ENCODE peak calls at places on chromosomes 12 and 14, in five cellular contexts. L is brain microvascular endothelial cell, D is iris pigment epithelial cell, W is sciatic nerve, B is neuronal stem cell. H is an unnamed sample.

GRCh38 chr12:52969828-52970569 is 21.1 kb downstream of the KRT18 start:
- DNase-seq in L (no peak), D (no peak), W (no peak), B (no peak), H (no peak)

GRCh38 chr12:4116251-4117111 is 157.1 kb upstream of the CCND2 start:
- DNase-seq in L (peak), D (peak), W (no peak), B (no peak), H (peak)

GRCh38 chr12:100249936-100250335 is 16.9 kb downstream of the DEPDC4 start:
- DNase-seq in L (no peak), D (no peak), W (no peak), B (no peak), H (no peak)

GRCh38 chr12:82650627-82651337 is 35.9 kb upstream of the TMTC2 start:
- DNase-seq in L (peak), D (peak), W (no peak), B (no peak), H (no peak)

GRCh38 chr14:38982837-38983236 is 120.2 kb downstream of the SEC23A start:
- DNase-seq in L (no peak), D (no peak), W (no peak), B (no peak), H (no peak)

GRCh38 chr12:4272014-4272975 is 1.3 kb upstream of the CCND2 start:
- DNase-seq in L (peak), D (peak), W (peak), B (peak), H (peak)

GRCh38 chr12:91704446-91704845 is 441.2 kb downstream of the BTG1 start:
- DNase-seq in L (peak), D (peak), W (no peak), B (no peak), H (no peak)

GRCh38 chr14:34981743-34982420 is 910 bp upstream of the SRP54 start:
- DNase-seq in L (peak), D (peak), W (no peak), B (no peak), H (no peak)

GRCh38 chr14:54325766-54326165 is 71.0 kb upstream of the CDKN3 start:
- DNase-seq in L (no peak), D (no peak), W (no peak), B (no peak), H (no peak)

GRCh38 chr14:61406198-61406597 is 84.8 kb downstream of the PRKCH start:
- DNase-seq in L (no peak), D (no peak), W (no peak), B (peak), H (no peak)

GRCh38 chr14:83463500-83464098 is 1929.9 kb upstream of the SEL1L start:
- DNase-seq in L (peak), D (peak), W (no peak), B (peak), H (no peak)

GRCh38 chr14:104708606-104709268 is 15.3 kb upstream of the ADSS1 start:
- DNase-seq in L (peak), D (peak), W (peak), B (peak), H (peak)

GRCh38 chr14:64812412-64812811 is 67.3 kb downstream of the SPTB start:
- DNase-seq in L (no peak), D (no peak), W (no peak), B (no peak), H (no peak)

H was measured in posterior vena cava.